ENCODE peak calls at places on chromosomes 16 and 17, in ten cellular contexts. K is sigmoid colon, M is HL-60, A is fibroblast of pulmonary artery, T is PC-3, L is MM.1S, B is astrocyte of the cerebellum, Z is heart right ventricle, H is PC-9, Y is WERI-Rb-1. E is an unnamed sample.

GRCh38 chr17:30982855-30983254 is 12.0 kb downstream of the RNF135 start:
- DNase-seq in T (no peak), A (no peak), H (no peak), M (no peak), L (no peak), K (no peak), B (no peak), Z (no peak), Y (no peak), E (no peak)

GRCh38 chr16:10609410-10609774 is 29.0 kb upstream of the EMP2 start:
- DNase-seq in H (no peak), Y (no peak), L (no peak), T (peak; percentile 6), K (no peak), Z (no peak), B (no peak), A (peak; percentile 69), M (no peak), E (peak; percentile 72)

GRCh38 chr17:34797724-34798123 is 163.5 kb downstream of the CCT6B start:
- DNase-seq in K (no peak), Y (no peak), M (peak; percentile 5), L (peak; percentile 32), H (peak; percentile 15), Z (no peak), T (peak; percentile 22), A (peak; percentile 26), B (no peak), E (no peak)

GRCh38 chr17:17693955-17694228 is 12.6 kb downstream of the RAI1 start:
- DNase-seq in Y (no peak), T (no peak), H (no peak), Z (peak; percentile 56), A (no peak), M (no peak), L (no peak), K (no peak), B (no peak), E (no peak)

GRCh38 chr17:35752471-35752870 is 568 bp downstream of the GAS2L2 start:
- DNase-seq in M (no peak), T (no peak), A (no peak), B (no peak), Z (no peak), L (no peak), Y (no peak), K (no peak), H (no peak), E (no peak)

GRCh38 chr17:33086041-33086440 is 94.4 kb downstream of the SPACA3 start:
- DNase-seq in B (no peak), H (no peak), T (no peak), L (no peak), A (no peak), Z (no peak), K (no peak), M (no peak), Y (no peak), E (no peak)

GRCh38 chr17:3502466-3502865 is 26.7 kb downstream of the ASPA start:
- DNase-seq in Z (no peak), Y (no peak), L (no peak), T (no peak), M (no peak), A (no peak), B (no peak), K (no peak), H (no peak), E (no peak)

GRCh38 chr17:74417178-74418045 is 14.5 kb upstream of the GPRC5C start:
- DNase-seq in K (no peak), A (peak; percentile 33), L (no peak), M (no peak), B (no peak), T (peak; percentile 98), Y (peak; percentile 74), H (peak; percentile 37), Z (no peak), E (no peak)

GRCh38 chr17:52930145-52930544 is 771.6 kb upstream of the CA10 start:
- DNase-seq in A (no peak), B (no peak), Z (no peak), T (no peak), Y (no peak), K (no peak), H (no peak), M (no peak), L (no peak), E (no peak)

GRCh38 chr17:44197980-44198720 is 1.5 kb downstream of the ATXN7L3 start:
- DNase-seq in H (peak; percentile 47), L (peak; percentile 64), Z (no peak), A (peak; percentile 53), T (peak; percentile 64), B (no peak), M (peak; percentile 92), K (no peak), Y (no peak), E (no peak)

GRCh38 chr17:41615454-41615853 is 2.9 kb upstream of the KRT16 start:
- DNase-seq in M (no peak), Y (no peak), B (no peak), A (no peak), H (peak; percentile 76), K (peak; percentile 40), L (no peak), T (peak; percentile 55), Z (no peak), E (no peak)

GRCh38 chr16:69924777-69925191 is 26.4 kb upstream of the CLEC18A start:
- DNase-seq in L (no peak), H (no peak), Z (peak; percentile 80), B (peak; percentile 40), K (peak; percentile 74), M (no peak), Y (no peak), A (peak; percentile 88), T (no peak), E (peak; percentile 56)
- H3K4me3 ChIP-seq in L (no peak overlapping the region), H (no peak overlapping the region), Z (no peak overlapping the region), B (no peak overlapping the region), K (peak overlapping the region; percentile 25), M (no peak overlapping the region), Y (no peak overlapping the region), A (peak overlapping the region; percentile 30), T (no peak overlapping the region), E (no peak overlapping the region)

GRCh38 chr17:80919331-80920284 is 72.0 kb upstream of the CHMP6 start:
- DNase-seq in M (no peak), H (no peak), A (peak; percentile 67), T (no peak), B (no peak), L (no peak), Y (peak; percentile 11), Z (no peak), K (peak; percentile 76), E (peak; percentile 19)
- H3K4me3 ChIP-seq in M (no peak overlapping the region), H (no peak overlapping the region), A (no peak overlapping the region), T (no peak overlapping the region), B (no peak overlapping the region), L (no peak overlapping the region), Y (no peak overlapping the region), Z (no peak overlapping the region), K (no peak overlapping the region), E (no peak overlapping the region)

GRCh38 chr17:81867952-81868673 is 3.0 kb downstream of the ARHGDIA start:
- DNase-seq in M (peak; percentile 35), A (no peak), L (no peak), Z (no peak), H (no peak), T (no peak), B (no peak), Y (no peak), K (no peak), E (no peak)
- H3K4me3 ChIP-seq in M (no peak overlapping the region), A (no peak overlapping the region), L (no peak overlapping the region), Z (no peak overlapping the region), H (no peak overlapping the region), T (no peak overlapping the region), B (no peak overlapping the region), Y (no peak overlapping the region), K (no peak overlapping the region), E (no peak overlapping the region)

GRCh38 chr17:7019406-7019805 is 3.4 kb upstream of the BCL6B start:
- DNase-seq in B (no peak), K (no peak), H (no peak), Z (no peak), Y (no peak), T (no peak), M (no peak), A (no peak), L (no peak), E (no peak)

GRCh38 chr17:7017827-7018200 is 5.0 kb upstream of the BCL6B start:
- DNase-seq in K (no peak), Y (no peak), A (no peak), B (no peak), M (peak; percentile 42), Z (no peak), L (no peak), T (no peak), H (no peak), E (no peak)

GRCh38 chr17:7019839-7020519 is 2.9 kb upstream of the BCL6B start:
- DNase-seq in L (no peak), Y (peak; percentile 68), A (peak; percentile 61), Z (peak; percentile 74), M (no peak), B (no peak), K (peak; percentile 83), T (peak; percentile 51), H (peak; percentile 47), E (no peak)

GRCh38 chr17:7016886-7017826 is 4.7 kb downstream of the RNASEK start:
- DNase-seq in H (no peak), K (no peak), Y (no peak), B (no peak), T (no peak), M (no peak), Z (no peak), L (no peak), A (no peak), E (no peak)

GRCh38 chr17:7018331-7018964 is 4.4 kb upstream of the BCL6B start:
- DNase-seq in H (no peak), Z (peak; percentile 62), K (peak; percentile 91), A (no peak), B (no peak), L (no peak), Y (no peak), T (no peak), M (no peak), E (no peak)
- H3K4me3 ChIP-seq in H (no peak overlapping the region), Z (peak overlapping the region; percentile 28), K (peak overlapping the region; percentile 65), A (no peak overlapping the region), B (no peak overlapping the region), L (no peak overlapping the region), Y (no peak overlapping the region), T (no peak overlapping the region), M (no peak overlapping the region), E (no peak overlapping the region)

DNA sequence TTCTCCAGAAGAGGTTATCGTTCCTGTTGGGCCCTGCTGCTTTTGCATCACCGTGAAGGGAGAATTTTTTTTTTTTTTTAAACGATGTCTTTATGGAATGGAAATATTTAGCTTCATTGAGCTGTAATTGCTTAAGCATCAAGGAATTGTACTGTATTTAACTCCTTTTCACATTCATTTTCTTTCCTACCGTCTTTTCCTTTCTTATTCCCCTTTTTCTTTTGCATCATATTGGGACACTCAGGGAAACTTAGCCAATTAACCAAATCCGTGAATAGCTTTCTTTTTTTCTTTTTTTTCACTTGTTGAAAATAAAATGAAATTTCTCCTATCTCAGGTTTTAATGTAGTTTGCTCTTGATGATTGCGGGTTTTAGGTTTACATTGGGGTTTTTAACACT is 1.5 kb downstream of the TNRC6A start:
- DNase-seq in B (no peak), K (no peak), A (no peak), L (no peak), H (no peak), M (no peak), Y (no peak), Z (no peak), T (no peak), E (no peak)
- H3K4me3 ChIP-seq in B (peak overlapping the region; percentile 59), K (peak overlapping the region; percentile 78), A (peak overlapping the region; percentile 94), L (peak overlapping the region; percentile 90), H (peak overlapping the region; percentile 83), M (peak overlapping the region; percentile 90), Y (peak overlapping the region; percentile 98), Z (peak overlapping the region; percentile 7), T (peak overlapping the region; percentile 75), E (peak overlapping the region; percentile 61)